ENCODE peak calls at places on chromosomes 3 and 15, in six cellular contexts. V is foreskin fibroblast; S is fibroblast of lung; F is CD8-positive, alpha-beta T cell; X is psoas muscle; W is pancreas. N is an unnamed sample.

GRCh38 chr15:73786518-73786917 is 33.4 kb upstream of the INSYN1 start:
- DNase-seq in V (no peak), S (no peak), F (no peak), X (no peak), W (no peak), N (no peak)

GRCh38 chr3:140974900-140975299 is 33.3 kb downstream of the SLC25A36 start:
- DNase-seq in V (no peak), S (no peak), F (no peak), X (no peak), W (no peak), N (no peak)

GRCh38 chr3:114406922-114407321 is 113.1 kb downstream of the TIGIT start:
- DNase-seq in V (no peak), S (no peak), F (no peak), X (no peak), W (no peak), N (no peak)

GRCh38 chr3:123385981-123386380 is 62.9 kb downstream of the ADCY5 start:
- DNase-seq in V (no peak), S (peak; percentile 34), F (no peak), X (no peak), W (peak; percentile 44), N (no peak)

GRCh38 chr3:131778526-131778925 is 256.3 kb downstream of the CPNE4 start:
- DNase-seq in V (no peak), S (no peak), F (no peak), X (no peak), W (no peak), N (no peak)

GRCh38 chr15:77867266-77868047 is 210.1 kb downstream of the TBC1D2B start:
- DNase-seq in V (no peak), S (no peak), F (no peak), X (peak; percentile 40), W (no peak), N (no peak)

GRCh38 chr3:56769125-56769709 is 32.5 kb downstream of the ARHGEF3 start:
- DNase-seq in V (no peak), S (no peak), F (no peak), X (no peak), W (no peak), N (no peak)

GRCh38 chr15:61742591-61742990 is 317.7 kb downstream of the VPS13C start:
- DNase-seq in V (no peak), S (no peak), F (no peak), X (no peak), W (no peak), N (no peak)

GRCh38 chr3:186452517-186452916 is 90.5 kb upstream of the DGKG start:
- DNase-seq in V (peak; percentile 54), S (peak; percentile 95), F (no peak), X (no peak), W (no peak), N (peak; percentile 64)

GRCh38 chr15:98085003-98085639 is 124.6 kb downstream of the ARRDC4 start:
- DNase-seq in V (peak; percentile 43), S (peak; percentile 50), F (no peak), X (no peak), W (no peak), N (peak; percentile 47)

GRCh38 chr3:13416002-13416793 is 3.9 kb downstream of the NUP210 start:
- DNase-seq in V (no peak), S (no peak), F (no peak), X (no peak), W (no peak), N (no peak)

GRCh38 chr3:122260206-122260605 is 64.8 kb upstream of the CSTA start:
- DNase-seq in V (no peak), S (no peak), F (no peak), X (no peak), W (no peak), N (no peak)

GRCh38 chr3:122255757-122256439 is 69.2 kb upstream of the CSTA start:
- DNase-seq in V (no peak), S (no peak), F (no peak), X (no peak), W (no peak), N (no peak)

GRCh38 chr3:122263058-122263457 is 62.0 kb upstream of the CSTA start:
- DNase-seq in V (no peak), S (no peak), F (no peak), X (no peak), W (no peak), N (no peak)

GRCh38 chr3:122257951-122258350 is 67.1 kb upstream of the CSTA start:
- DNase-seq in V (no peak), S (no peak), F (no peak), X (no peak), W (no peak), N (no peak)

DNA sequence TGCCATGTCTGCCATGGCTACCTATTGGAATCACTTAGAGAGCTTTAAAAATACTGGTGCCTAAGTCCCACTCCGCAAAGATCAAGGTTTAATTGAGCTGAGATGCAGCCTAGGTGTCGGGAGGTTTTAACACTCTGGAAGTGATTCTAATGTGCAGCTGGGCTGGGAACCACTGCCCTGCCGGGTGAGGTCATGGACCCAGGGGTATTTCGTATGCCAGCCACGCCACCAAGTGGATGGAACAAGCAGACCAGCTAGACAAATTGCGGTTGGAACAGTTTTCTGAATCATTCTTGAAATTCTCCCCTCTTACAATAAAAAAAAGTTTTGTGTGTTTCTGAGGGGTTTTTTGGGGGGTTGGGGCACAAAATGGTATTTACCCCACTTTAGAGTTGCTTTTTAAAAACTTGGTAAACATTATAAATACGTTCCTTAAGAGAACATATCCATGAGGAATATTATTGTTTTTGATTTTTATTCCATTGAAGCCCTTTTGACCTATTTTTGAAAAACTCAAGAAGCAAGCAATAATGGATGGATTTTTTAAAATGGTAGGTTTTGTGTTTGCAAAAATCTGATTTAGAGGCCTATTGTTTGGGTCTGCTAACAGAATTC is 66.2 kb upstream of the CSTA start:
- DNase-seq in V (peak; percentile 26), S (peak; percentile 56), F (peak; percentile 5), X (peak; percentile 71), W (peak; percentile 73), N (peak; percentile 67)
- TF ChIP-seq CTCF in V (peak; percentile 57), S (peak; percentile 64), F (no peak), X (peak; percentile 56), W (no peak), N (no peak)

GRCh38 chr3:48536116-48536515 is 20.5 kb downstream of the PFKFB4 start:
- DNase-seq in V (no peak), S (no peak), F (no peak), X (no peak), W (no peak), N (no peak)

GRCh38 chr3:48536787-48537186 is 19.8 kb downstream of the PFKFB4 start:
- DNase-seq in V (no peak), S (no peak), F (no peak), X (no peak), W (no peak), N (no peak)

GRCh38 chr3:48535578-48535977 is 21.0 kb downstream of the PFKFB4 start:
- DNase-seq in V (no peak), S (no peak), F (no peak), X (no peak), W (no peak), N (no peak)

GRCh38 chr3:48532271-48532973 is 24.2 kb downstream of the PFKFB4 start:
- DNase-seq in V (no peak), S (no peak), F (no peak), X (no peak), W (no peak), N (no peak)

GRCh38 chr3:48532974-48533337 is 23.6 kb downstream of the PFKFB4 start:
- DNase-seq in V (no peak), S (no peak), F (no peak), X (no peak), W (no peak), N (no peak)
- TF ChIP-seq CTCF in V (no peak), S (no peak), F (no peak), X (no peak), W (no peak), N (no peak)

DNA sequence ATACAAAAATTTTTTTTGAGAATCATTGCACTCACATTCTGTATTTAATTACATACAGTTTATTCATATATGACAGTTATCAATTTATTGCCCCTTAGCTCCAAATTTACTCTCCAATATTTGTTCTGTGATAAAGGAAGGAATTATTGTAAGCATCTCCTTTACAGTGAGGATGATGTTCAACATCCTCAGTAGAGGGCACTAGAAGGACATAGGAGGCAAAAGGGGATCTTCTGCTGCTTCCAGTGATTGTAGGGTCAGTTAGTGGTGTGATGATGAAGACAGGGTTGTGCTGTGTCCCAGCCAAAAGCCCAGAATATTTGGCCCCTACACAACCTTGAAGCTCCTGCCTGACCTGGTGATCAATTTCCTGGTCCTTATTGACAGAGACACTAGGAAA is 89.9 kb upstream of the DCBLD2 start:
- DNase-seq in V (no peak), S (no peak), F (no peak), X (no peak), W (no peak), N (no peak)
- TF ChIP-seq CTCF in V (peak; percentile 7), S (no peak), F (no peak), X (no peak), W (no peak), N (no peak)

GRCh38 chr15:51191766-51192165 is 97.1 kb upstream of the TNFAIP8L3 start:
- DNase-seq in V (no peak), S (no peak), F (no peak), X (no peak), W (no peak), N (no peak)
- TF ChIP-seq CTCF in V (no peak), S (no peak), F (no peak), X (no peak), W (no peak), N (no peak)

GRCh38 chr15:49877871-49878511 is 241.0 kb downstream of the ATP8B4 start:
- DNase-seq in V (peak; percentile 66), S (peak; percentile 13), F (no peak), X (no peak), W (no peak), N (no peak)

GRCh38 chr15:49877117-49877860 is 241.7 kb downstream of the ATP8B4 start:
- DNase-seq in V (peak; percentile 46), S (peak; percentile 26), F (no peak), X (no peak), W (no peak), N (no peak)

GRCh38 chr15:49876401-49877038 is 242.5 kb downstream of the ATP8B4 start:
- DNase-seq in V (no peak), S (no peak), F (no peak), X (no peak), W (no peak), N (no peak)

GRCh38 chr15:49875392-49875791 is 243.6 kb downstream of the ATP8B4 start:
- DNase-seq in V (no peak), S (no peak), F (no peak), X (no peak), W (no peak), N (no peak)
- TF ChIP-seq CTCF in V (no peak), S (no peak), F (no peak), X (no peak), W (no peak), N (no peak)

GRCh38 chr15:65033659-65034269 is 4.3 kb upstream of the MTFMT start:
- DNase-seq in V (peak; percentile 52), S (peak; percentile 40), F (no peak), X (no peak), W (no peak), N (no peak)
- TF ChIP-seq CTCF in V (peak; percentile 75), S (peak; percentile 85), F (no peak), X (peak; percentile 40), W (no peak), N (no peak)